ENCODE peak calls at places on chromosomes 5 and 9, in ten cellular contexts. One of them, this sample, is unnamed.

GRCh38 chr9:111483419-111483861 is 743 bp downstream of the ECPAS start:
- DNase-seq in CD4-positive, CD25-positive, alpha-beta regulatory T cell: peak; percentile 42
- DNase-seq in SK-N-MC: no peak
- DNase-seq in stomach: no peak
- DNase-seq in effector memory CD4-positive, alpha-beta T cell: peak; percentile 35
- DNase-seq in cardiac muscle cell: no peak
- DNase-seq in lower lobe of right lung: no peak
- DNase-seq in GM23338: no peak
- DNase-seq in mammary epithelial cell: peak; percentile 30
- DNase-seq in CD8-positive, alpha-beta T cell: no peak
- DNase-seq in this sample: no peak

GRCh38 chr5:18778226-18778625 is 1144.0 kb downstream of the TAF11L14 start:
- DNase-seq in CD4-positive, CD25-positive, alpha-beta regulatory T cell: no peak
- DNase-seq in SK-N-MC: no peak
- DNase-seq in stomach: no peak
- DNase-seq in effector memory CD4-positive, alpha-beta T cell: no peak
- DNase-seq in cardiac muscle cell: no peak
- DNase-seq in lower lobe of right lung: no peak
- DNase-seq in GM23338: no peak
- DNase-seq in mammary epithelial cell: no peak
- DNase-seq in CD8-positive, alpha-beta T cell: no peak
- DNase-seq in this sample: no peak

GRCh38 chr9:6149315-6149714 is 66.3 kb upstream of the IL33 start:
- DNase-seq in CD4-positive, CD25-positive, alpha-beta regulatory T cell: no peak
- DNase-seq in SK-N-MC: no peak
- DNase-seq in stomach: no peak
- DNase-seq in effector memory CD4-positive, alpha-beta T cell: no peak
- DNase-seq in cardiac muscle cell: peak; percentile 45
- DNase-seq in lower lobe of right lung: no peak
- DNase-seq in GM23338: no peak
- DNase-seq in mammary epithelial cell: no peak
- DNase-seq in CD8-positive, alpha-beta T cell: no peak
- DNase-seq in this sample: no peak

GRCh38 chr9:108761530-108762347 is 94.0 kb downstream of the ACTL7B start:
- DNase-seq in CD4-positive, CD25-positive, alpha-beta regulatory T cell: no peak
- DNase-seq in SK-N-MC: no peak
- DNase-seq in stomach: peak; percentile 59
- DNase-seq in effector memory CD4-positive, alpha-beta T cell: no peak
- DNase-seq in cardiac muscle cell: peak; percentile 73
- DNase-seq in lower lobe of right lung: no peak
- DNase-seq in GM23338: peak; percentile 79
- DNase-seq in mammary epithelial cell: peak; percentile 31
- DNase-seq in CD8-positive, alpha-beta T cell: no peak
- DNase-seq in this sample: peak; percentile 58

GRCh38 chr9:27771803-27772545 is 198.7 kb upstream of the C9orf72 start:
- DNase-seq in CD4-positive, CD25-positive, alpha-beta regulatory T cell: no peak
- DNase-seq in SK-N-MC: no peak
- DNase-seq in stomach: no peak
- DNase-seq in effector memory CD4-positive, alpha-beta T cell: no peak
- DNase-seq in cardiac muscle cell: peak; percentile 79
- DNase-seq in lower lobe of right lung: no peak
- DNase-seq in GM23338: peak; percentile 82
- DNase-seq in mammary epithelial cell: peak; percentile 91
- DNase-seq in CD8-positive, alpha-beta T cell: no peak
- DNase-seq in this sample: no peak

GRCh38 chr5:169091396-169091980 is 209.5 kb downstream of the SLIT3 start:
- DNase-seq in CD4-positive, CD25-positive, alpha-beta regulatory T cell: no peak
- DNase-seq in SK-N-MC: no peak
- DNase-seq in stomach: no peak
- DNase-seq in effector memory CD4-positive, alpha-beta T cell: no peak
- DNase-seq in cardiac muscle cell: no peak
- DNase-seq in lower lobe of right lung: no peak
- DNase-seq in GM23338: no peak
- DNase-seq in mammary epithelial cell: no peak
- DNase-seq in CD8-positive, alpha-beta T cell: no peak
- DNase-seq in this sample: no peak

GRCh38 chr5:12023614-12024241 is 119.5 kb upstream of the CTNND2 start:
- DNase-seq in CD4-positive, CD25-positive, alpha-beta regulatory T cell: no peak
- DNase-seq in SK-N-MC: peak; percentile 69
- DNase-seq in stomach: no peak
- DNase-seq in effector memory CD4-positive, alpha-beta T cell: no peak
- DNase-seq in cardiac muscle cell: peak; percentile 38
- DNase-seq in lower lobe of right lung: no peak
- DNase-seq in GM23338: peak; percentile 79
- DNase-seq in mammary epithelial cell: peak; percentile 18
- DNase-seq in CD8-positive, alpha-beta T cell: no peak
- DNase-seq in this sample: no peak

GRCh38 chr5:59178482-59178881 is 595.6 kb downstream of the RAB3C start:
- DNase-seq in CD4-positive, CD25-positive, alpha-beta regulatory T cell: no peak
- DNase-seq in SK-N-MC: no peak
- DNase-seq in stomach: no peak
- DNase-seq in effector memory CD4-positive, alpha-beta T cell: no peak
- DNase-seq in cardiac muscle cell: no peak
- DNase-seq in lower lobe of right lung: no peak
- DNase-seq in GM23338: no peak
- DNase-seq in mammary epithelial cell: no peak
- DNase-seq in CD8-positive, alpha-beta T cell: no peak
- DNase-seq in this sample: no peak

GRCh38 chr5:132467292-132467984 is 23.1 kb downstream of the IRF1 start:
- DNase-seq in CD4-positive, CD25-positive, alpha-beta regulatory T cell: no peak
- DNase-seq in SK-N-MC: no peak
- DNase-seq in stomach: no peak
- DNase-seq in effector memory CD4-positive, alpha-beta T cell: no peak
- DNase-seq in cardiac muscle cell: no peak
- DNase-seq in lower lobe of right lung: no peak
- DNase-seq in GM23338: no peak
- DNase-seq in mammary epithelial cell: no peak
- DNase-seq in CD8-positive, alpha-beta T cell: no peak
- DNase-seq in this sample: peak; percentile 35

GRCh38 chr5:132465095-132465707 is 25.4 kb downstream of the IRF1 start:
- DNase-seq in CD4-positive, CD25-positive, alpha-beta regulatory T cell: no peak
- DNase-seq in SK-N-MC: no peak
- DNase-seq in stomach: no peak
- DNase-seq in effector memory CD4-positive, alpha-beta T cell: no peak
- DNase-seq in cardiac muscle cell: no peak
- DNase-seq in lower lobe of right lung: no peak
- DNase-seq in GM23338: no peak
- DNase-seq in mammary epithelial cell: no peak
- DNase-seq in CD8-positive, alpha-beta T cell: no peak
- DNase-seq in this sample: peak; percentile 52

GRCh38 chr5:132464155-132464939 is 26.2 kb downstream of the IRF1 start:
- DNase-seq in CD4-positive, CD25-positive, alpha-beta regulatory T cell: no peak
- DNase-seq in SK-N-MC: no peak
- DNase-seq in stomach: no peak
- DNase-seq in effector memory CD4-positive, alpha-beta T cell: no peak
- DNase-seq in cardiac muscle cell: no peak
- DNase-seq in lower lobe of right lung: no peak
- DNase-seq in GM23338: peak; percentile 52
- DNase-seq in mammary epithelial cell: peak; percentile 54
- DNase-seq in CD8-positive, alpha-beta T cell: no peak
- DNase-seq in this sample: peak; percentile 71

GRCh38 chr5:132468665-132469379 is 21.8 kb downstream of the IRF1 start:
- DNase-seq in CD4-positive, CD25-positive, alpha-beta regulatory T cell: no peak
- DNase-seq in SK-N-MC: no peak
- DNase-seq in stomach: peak; percentile 23
- DNase-seq in effector memory CD4-positive, alpha-beta T cell: no peak
- DNase-seq in cardiac muscle cell: no peak
- DNase-seq in lower lobe of right lung: no peak
- DNase-seq in GM23338: no peak
- DNase-seq in mammary epithelial cell: no peak
- DNase-seq in CD8-positive, alpha-beta T cell: no peak
- DNase-seq in this sample: peak; percentile 39

DNA sequence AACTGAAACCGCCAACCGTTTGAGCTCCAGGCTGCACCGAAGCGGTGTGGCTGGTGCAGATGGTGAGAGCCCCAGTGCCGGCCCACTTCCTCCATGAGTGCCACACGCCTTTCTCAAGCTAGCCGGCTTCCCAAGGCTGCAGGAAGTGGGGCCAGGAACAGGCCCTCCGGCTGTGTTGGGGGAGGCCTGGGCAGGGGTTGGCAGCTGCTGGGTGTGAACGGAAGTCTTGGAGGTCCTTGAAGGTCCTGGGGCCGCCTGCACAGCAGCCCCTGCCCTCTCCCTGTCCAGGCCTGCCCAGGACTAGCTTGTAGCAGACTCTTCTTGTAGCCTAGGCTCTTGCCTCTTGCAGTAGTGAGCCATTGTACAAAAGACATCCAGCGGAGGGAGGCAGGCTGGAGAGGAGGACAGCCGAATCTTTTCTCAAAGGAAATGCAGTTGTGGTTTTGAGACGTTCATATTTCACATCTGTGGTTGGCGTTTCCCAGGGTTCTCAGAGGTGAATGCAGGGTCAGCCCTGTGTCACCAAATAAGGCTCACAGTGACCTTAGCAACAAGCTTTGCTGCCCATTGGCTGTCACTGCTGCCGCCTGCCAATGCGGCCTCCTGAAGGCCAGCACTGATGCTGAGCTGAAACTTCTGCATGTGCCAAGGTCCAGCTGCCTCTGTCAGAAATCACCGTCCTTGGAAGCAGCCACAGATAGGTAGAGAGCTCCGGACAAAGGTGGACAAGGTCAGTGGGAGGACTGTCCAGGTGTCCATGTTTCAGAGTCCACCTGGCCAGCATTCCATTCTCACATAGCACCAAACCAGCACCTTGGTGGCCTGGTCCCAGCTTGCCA is 23.9 kb downstream of the IRF1 start:
- DNase-seq in CD4-positive, CD25-positive, alpha-beta regulatory T cell: peak; percentile 47
- DNase-seq in SK-N-MC: no peak
- DNase-seq in stomach: peak; percentile 51
- DNase-seq in effector memory CD4-positive, alpha-beta T cell: peak; percentile 66
- DNase-seq in cardiac muscle cell: peak; percentile 78
- DNase-seq in lower lobe of right lung: peak; percentile 83
- DNase-seq in GM23338: no peak
- DNase-seq in mammary epithelial cell: peak; percentile 78
- DNase-seq in CD8-positive, alpha-beta T cell: peak; percentile 85
- DNase-seq in this sample: peak; percentile 72
- H3K27ac ChIP-seq in CD4-positive, CD25-positive, alpha-beta regulatory T cell: peak overlapping the region; percentile 81
- H3K27ac ChIP-seq in SK-N-MC: no peak overlapping the region
- H3K27ac ChIP-seq in stomach: peak overlapping the region; percentile 81
- H3K27ac ChIP-seq in effector memory CD4-positive, alpha-beta T cell: peak overlapping the region; percentile 71
- H3K27ac ChIP-seq in cardiac muscle cell: no peak overlapping the region
- H3K27ac ChIP-seq in lower lobe of right lung: peak overlapping the region; percentile 81
- H3K27ac ChIP-seq in GM23338: no peak overlapping the region
- H3K27ac ChIP-seq in mammary epithelial cell: peak overlapping the region; percentile 19
- H3K27ac ChIP-seq in CD8-positive, alpha-beta T cell: peak overlapping the region; percentile 51
- H3K27ac ChIP-seq in this sample: peak overlapping the region; percentile 65

GRCh38 chr5:16901038-16901644 is 34.9 kb downstream of the MYO10 start:
- DNase-seq in CD4-positive, CD25-positive, alpha-beta regulatory T cell: no peak
- DNase-seq in SK-N-MC: no peak
- DNase-seq in stomach: no peak
- DNase-seq in effector memory CD4-positive, alpha-beta T cell: no peak
- DNase-seq in cardiac muscle cell: no peak
- DNase-seq in lower lobe of right lung: no peak
- DNase-seq in GM23338: peak; percentile 71
- DNase-seq in mammary epithelial cell: no peak
- DNase-seq in CD8-positive, alpha-beta T cell: no peak
- DNase-seq in this sample: no peak
- H3K27ac ChIP-seq in CD4-positive, CD25-positive, alpha-beta regulatory T cell: no peak overlapping the region
- H3K27ac ChIP-seq in SK-N-MC: peak overlapping the region; percentile 87
- H3K27ac ChIP-seq in stomach: peak overlapping the region; percentile 46
- H3K27ac ChIP-seq in effector memory CD4-positive, alpha-beta T cell: no peak overlapping the region
- H3K27ac ChIP-seq in cardiac muscle cell: no peak overlapping the region
- H3K27ac ChIP-seq in lower lobe of right lung: no peak overlapping the region
- H3K27ac ChIP-seq in GM23338: peak overlapping the region; percentile 85
- H3K27ac ChIP-seq in mammary epithelial cell: no peak overlapping the region
- H3K27ac ChIP-seq in CD8-positive, alpha-beta T cell: no peak overlapping the region
- H3K27ac ChIP-seq in this sample: no peak overlapping the region

DNA sequence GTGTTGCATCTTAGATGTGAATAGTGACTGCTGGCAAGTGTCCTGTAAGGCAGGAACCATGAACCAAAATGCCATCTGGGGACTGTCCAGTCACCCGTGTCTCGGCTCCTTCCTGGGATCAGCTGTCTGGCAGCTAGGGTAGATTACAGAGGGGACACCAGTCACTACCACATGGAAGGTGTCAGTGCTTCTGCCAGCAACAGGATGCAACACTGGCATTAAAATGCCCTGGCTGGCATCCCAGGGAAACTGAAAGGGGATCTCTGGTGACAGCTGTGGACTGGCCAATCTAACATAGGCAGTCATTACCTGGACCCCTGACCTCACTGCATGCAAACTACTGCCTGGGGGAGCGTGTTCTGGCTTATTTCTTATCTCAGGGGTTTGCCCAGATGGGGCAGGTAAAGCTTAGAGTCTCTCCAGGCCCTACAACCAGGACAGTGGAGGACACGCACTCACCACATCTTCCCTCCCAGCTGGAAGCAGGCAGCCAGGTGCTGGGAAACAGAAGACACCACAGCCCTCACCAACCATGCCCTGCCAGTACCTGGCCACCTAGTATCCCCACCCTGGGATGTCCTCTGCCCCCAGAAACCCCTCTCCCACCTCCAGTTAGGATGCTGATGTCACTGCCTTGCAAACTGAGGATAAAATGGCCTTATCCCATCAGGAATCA is 83.8 kb downstream of the SEMA4D start:
- DNase-seq in CD4-positive, CD25-positive, alpha-beta regulatory T cell: no peak
- DNase-seq in SK-N-MC: no peak
- DNase-seq in stomach: no peak
- DNase-seq in effector memory CD4-positive, alpha-beta T cell: no peak
- DNase-seq in cardiac muscle cell: no peak
- DNase-seq in lower lobe of right lung: no peak
- DNase-seq in GM23338: no peak
- DNase-seq in mammary epithelial cell: no peak
- DNase-seq in CD8-positive, alpha-beta T cell: no peak
- DNase-seq in this sample: no peak
- H3K27ac ChIP-seq in CD4-positive, CD25-positive, alpha-beta regulatory T cell: peak overlapping the region; percentile 26
- H3K27ac ChIP-seq in SK-N-MC: no peak overlapping the region
- H3K27ac ChIP-seq in stomach: no peak overlapping the region
- H3K27ac ChIP-seq in effector memory CD4-positive, alpha-beta T cell: no peak overlapping the region
- H3K27ac ChIP-seq in cardiac muscle cell: no peak overlapping the region
- H3K27ac ChIP-seq in lower lobe of right lung: no peak overlapping the region
- H3K27ac ChIP-seq in GM23338: no peak overlapping the region
- H3K27ac ChIP-seq in mammary epithelial cell: no peak overlapping the region
- H3K27ac ChIP-seq in CD8-positive, alpha-beta T cell: no peak overlapping the region
- H3K27ac ChIP-seq in this sample: no peak overlapping the region

GRCh38 chr5:151739395-151739794 is 19.0 kb downstream of the ATOX1 start:
- DNase-seq in CD4-positive, CD25-positive, alpha-beta regulatory T cell: no peak
- DNase-seq in SK-N-MC: no peak
- DNase-seq in stomach: no peak
- DNase-seq in effector memory CD4-positive, alpha-beta T cell: no peak
- DNase-seq in cardiac muscle cell: peak; percentile 63
- DNase-seq in lower lobe of right lung: no peak
- DNase-seq in GM23338: no peak
- DNase-seq in mammary epithelial cell: no peak
- DNase-seq in CD8-positive, alpha-beta T cell: no peak
- DNase-seq in this sample: no peak
- H3K27ac ChIP-seq in CD4-positive, CD25-positive, alpha-beta regulatory T cell: no peak overlapping the region
- H3K27ac ChIP-seq in SK-N-MC: peak overlapping the region; percentile 91
- H3K27ac ChIP-seq in stomach: peak overlapping the region; percentile 80
- H3K27ac ChIP-seq in effector memory CD4-positive, alpha-beta T cell: no peak overlapping the region
- H3K27ac ChIP-seq in cardiac muscle cell: peak overlapping the region; percentile 54
- H3K27ac ChIP-seq in lower lobe of right lung: peak overlapping the region; percentile 67
- H3K27ac ChIP-seq in GM23338: peak overlapping the region; percentile 55
- H3K27ac ChIP-seq in mammary epithelial cell: peak overlapping the region; percentile 81
- H3K27ac ChIP-seq in CD8-positive, alpha-beta T cell: no peak overlapping the region
- H3K27ac ChIP-seq in this sample: peak overlapping the region; percentile 51

DNA sequence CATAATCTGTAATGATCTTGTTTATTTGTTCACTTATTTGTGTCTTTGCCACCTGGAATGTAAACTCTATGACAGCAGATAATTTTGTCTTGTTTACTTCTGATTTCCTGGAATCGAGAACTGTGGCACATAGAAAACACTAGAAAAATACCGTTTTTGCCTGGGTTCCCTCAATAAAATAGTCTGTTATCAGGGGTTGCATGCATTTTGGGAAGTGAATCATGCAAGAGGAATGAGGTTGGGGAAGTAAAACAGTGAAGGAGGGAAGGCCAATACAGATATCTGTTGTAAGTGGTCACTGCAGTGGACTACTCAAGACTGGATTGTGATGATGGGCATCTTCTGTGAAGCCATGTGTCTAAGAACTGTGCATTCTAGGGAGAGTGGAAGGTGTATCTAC is 45.2 kb upstream of the IL6ST start:
- DNase-seq in CD4-positive, CD25-positive, alpha-beta regulatory T cell: no peak
- DNase-seq in SK-N-MC: no peak
- DNase-seq in stomach: no peak
- DNase-seq in effector memory CD4-positive, alpha-beta T cell: no peak
- DNase-seq in cardiac muscle cell: peak; percentile 80
- DNase-seq in lower lobe of right lung: no peak
- DNase-seq in GM23338: no peak
- DNase-seq in mammary epithelial cell: no peak
- DNase-seq in CD8-positive, alpha-beta T cell: no peak
- DNase-seq in this sample: no peak
- H3K27ac ChIP-seq in CD4-positive, CD25-positive, alpha-beta regulatory T cell: no peak overlapping the region
- H3K27ac ChIP-seq in SK-N-MC: no peak overlapping the region
- H3K27ac ChIP-seq in stomach: no peak overlapping the region
- H3K27ac ChIP-seq in effector memory CD4-positive, alpha-beta T cell: no peak overlapping the region
- H3K27ac ChIP-seq in cardiac muscle cell: no peak overlapping the region
- H3K27ac ChIP-seq in lower lobe of right lung: no peak overlapping the region
- H3K27ac ChIP-seq in GM23338: no peak overlapping the region
- H3K27ac ChIP-seq in mammary epithelial cell: no peak overlapping the region
- H3K27ac ChIP-seq in CD8-positive, alpha-beta T cell: no peak overlapping the region
- H3K27ac ChIP-seq in this sample: no peak overlapping the region

This sample was measured in Peyer's patch.